ENCODE peak calls at places on chromosomes 12 and 14, in nine cellular contexts. One of them, this sample, is unnamed.
A peak's percentile ranks its signal among the peaks of the same experiment; 100 is the strongest.

GRCh38 chr12:24679135-24679534 is 269.8 kb downstream of the BCAT1 start:
- DNase-seq in right lobe of liver: no peak
- DNase-seq in HFFc6: no peak
- DNase-seq in AG10803: no peak
- DNase-seq in lower leg skin: no peak
- DNase-seq in AG09309: no peak
- DNase-seq in MCF 10A: peak; percentile 38
- DNase-seq in endothelial cell of umbilical vein: no peak
- DNase-seq in kidney: no peak
- DNase-seq in this sample: no peak

GRCh38 chr12:128449146-128449894 is 182.3 kb downstream of the TMEM132C start:
- DNase-seq in right lobe of liver: no peak
- DNase-seq in HFFc6: no peak
- DNase-seq in AG10803: no peak
- DNase-seq in lower leg skin: no peak
- DNase-seq in AG09309: no peak
- DNase-seq in MCF 10A: no peak
- DNase-seq in endothelial cell of umbilical vein: no peak
- DNase-seq in kidney: no peak
- DNase-seq in this sample: no peak

GRCh38 chr14:77183896-77184295 is 2.3 kb downstream of the TMEM63C start:
- DNase-seq in right lobe of liver: no peak
- DNase-seq in HFFc6: no peak
- DNase-seq in AG10803: no peak
- DNase-seq in lower leg skin: no peak
- DNase-seq in AG09309: no peak
- DNase-seq in MCF 10A: no peak
- DNase-seq in endothelial cell of umbilical vein: no peak
- DNase-seq in kidney: no peak
- DNase-seq in this sample: no peak

GRCh38 chr14:75147423-75148071 is 20.7 kb upstream of the NEK9 start:
- DNase-seq in right lobe of liver: no peak
- DNase-seq in HFFc6: peak; percentile 50
- DNase-seq in AG10803: peak; percentile 88
- DNase-seq in lower leg skin: peak; percentile 90
- DNase-seq in AG09309: peak; percentile 61
- DNase-seq in MCF 10A: peak; percentile 38
- DNase-seq in endothelial cell of umbilical vein: peak; percentile 66
- DNase-seq in kidney: peak; percentile 91
- DNase-seq in this sample: peak; percentile 47

GRCh38 chr14:68476965-68477455 is 315.9 kb downstream of the ZFP36L1 start:
- DNase-seq in right lobe of liver: no peak
- DNase-seq in HFFc6: no peak
- DNase-seq in AG10803: no peak
- DNase-seq in lower leg skin: no peak
- DNase-seq in AG09309: no peak
- DNase-seq in MCF 10A: no peak
- DNase-seq in endothelial cell of umbilical vein: no peak
- DNase-seq in kidney: no peak
- DNase-seq in this sample: no peak

GRCh38 chr12:27988594-27989233 is 16.2 kb upstream of the PTHLH start:
- DNase-seq in right lobe of liver: no peak
- DNase-seq in HFFc6: no peak
- DNase-seq in AG10803: no peak
- DNase-seq in lower leg skin: no peak
- DNase-seq in AG09309: no peak
- DNase-seq in MCF 10A: no peak
- DNase-seq in endothelial cell of umbilical vein: no peak
- DNase-seq in kidney: no peak
- DNase-seq in this sample: no peak

GRCh38 chr12:92890601-92891106 is 38.4 kb downstream of the EEA1 start:
- DNase-seq in right lobe of liver: no peak
- DNase-seq in HFFc6: no peak
- DNase-seq in AG10803: no peak
- DNase-seq in lower leg skin: no peak
- DNase-seq in AG09309: no peak
- DNase-seq in MCF 10A: no peak
- DNase-seq in endothelial cell of umbilical vein: no peak
- DNase-seq in kidney: no peak
- DNase-seq in this sample: no peak

GRCh38 chr12:96981053-96981452 is 74.0 kb downstream of the NEDD1 start:
- DNase-seq in right lobe of liver: no peak
- DNase-seq in HFFc6: peak; percentile 90
- DNase-seq in AG10803: peak; percentile 81
- DNase-seq in lower leg skin: no peak
- DNase-seq in AG09309: peak; percentile 73
- DNase-seq in MCF 10A: peak; percentile 57
- DNase-seq in endothelial cell of umbilical vein: peak; percentile 82
- DNase-seq in kidney: no peak
- DNase-seq in this sample: peak; percentile 12

GRCh38 chr12:109166371-109166770 is 50.0 kb downstream of the ACACB start:
- DNase-seq in right lobe of liver: no peak
- DNase-seq in HFFc6: no peak
- DNase-seq in AG10803: no peak
- DNase-seq in lower leg skin: no peak
- DNase-seq in AG09309: no peak
- DNase-seq in MCF 10A: no peak
- DNase-seq in endothelial cell of umbilical vein: no peak
- DNase-seq in kidney: no peak
- DNase-seq in this sample: no peak

GRCh38 chr14:77574446-77575125 is 41.9 kb downstream of the SPTLC2 start:
- DNase-seq in right lobe of liver: no peak
- DNase-seq in HFFc6: peak; percentile 30
- DNase-seq in AG10803: no peak
- DNase-seq in lower leg skin: no peak
- DNase-seq in AG09309: no peak
- DNase-seq in MCF 10A: no peak
- DNase-seq in endothelial cell of umbilical vein: no peak
- DNase-seq in kidney: no peak
- DNase-seq in this sample: peak; percentile 18

GRCh38 chr14:62101189-62101588 is 339.0 kb downstream of the SNAPC1 start:
- DNase-seq in right lobe of liver: no peak
- DNase-seq in HFFc6: no peak
- DNase-seq in AG10803: no peak
- DNase-seq in lower leg skin: no peak
- DNase-seq in AG09309: no peak
- DNase-seq in MCF 10A: no peak
- DNase-seq in endothelial cell of umbilical vein: no peak
- DNase-seq in kidney: no peak
- DNase-seq in this sample: no peak

GRCh38 chr14:69428289-69428998 is 30.0 kb downstream of the SLC39A9 start:
- DNase-seq in right lobe of liver: no peak
- DNase-seq in HFFc6: no peak
- DNase-seq in AG10803: no peak
- DNase-seq in lower leg skin: no peak
- DNase-seq in AG09309: no peak
- DNase-seq in MCF 10A: no peak
- DNase-seq in endothelial cell of umbilical vein: no peak
- DNase-seq in kidney: no peak
- DNase-seq in this sample: no peak

GRCh38 chr12:113191236-113191635 is 5.7 kb downstream of the RITA1 start:
- DNase-seq in right lobe of liver: no peak
- DNase-seq in HFFc6: no peak
- DNase-seq in AG10803: no peak
- DNase-seq in lower leg skin: no peak
- DNase-seq in AG09309: no peak
- DNase-seq in MCF 10A: no peak
- DNase-seq in endothelial cell of umbilical vein: no peak
- DNase-seq in kidney: peak; percentile 66
- DNase-seq in this sample: no peak

GRCh38 chr14:56125772-56126411 is 7.7 kb downstream of the PELI2 start:
- DNase-seq in right lobe of liver: no peak
- DNase-seq in HFFc6: no peak
- DNase-seq in AG10803: no peak
- DNase-seq in lower leg skin: no peak
- DNase-seq in AG09309: no peak
- DNase-seq in MCF 10A: no peak
- DNase-seq in endothelial cell of umbilical vein: no peak
- DNase-seq in kidney: no peak
- DNase-seq in this sample: no peak

GRCh38 chr12:80154261-80154660 is 54.9 kb downstream of the OTOGL start:
- DNase-seq in right lobe of liver: no peak
- DNase-seq in HFFc6: no peak
- DNase-seq in AG10803: peak; percentile 11
- DNase-seq in lower leg skin: no peak
- DNase-seq in AG09309: no peak
- DNase-seq in MCF 10A: no peak
- DNase-seq in endothelial cell of umbilical vein: no peak
- DNase-seq in kidney: no peak
- DNase-seq in this sample: no peak

GRCh38 chr12:121165316-121165715 is 32.6 kb downstream of the P2RX7 start:
- DNase-seq in right lobe of liver: no peak
- DNase-seq in HFFc6: no peak
- DNase-seq in AG10803: no peak
- DNase-seq in lower leg skin: no peak
- DNase-seq in AG09309: no peak
- DNase-seq in MCF 10A: no peak
- DNase-seq in endothelial cell of umbilical vein: no peak
- DNase-seq in kidney: no peak
- DNase-seq in this sample: no peak

GRCh38 chr12:13038491-13039161 is 5.6 kb upstream of the FAM234B start:
- DNase-seq in right lobe of liver: no peak
- DNase-seq in HFFc6: peak; percentile 78
- DNase-seq in AG10803: peak; percentile 88
- DNase-seq in lower leg skin: no peak
- DNase-seq in AG09309: peak; percentile 77
- DNase-seq in MCF 10A: peak; percentile 7
- DNase-seq in endothelial cell of umbilical vein: no peak
- DNase-seq in kidney: no peak
- DNase-seq in this sample: peak; percentile 23

DNA sequence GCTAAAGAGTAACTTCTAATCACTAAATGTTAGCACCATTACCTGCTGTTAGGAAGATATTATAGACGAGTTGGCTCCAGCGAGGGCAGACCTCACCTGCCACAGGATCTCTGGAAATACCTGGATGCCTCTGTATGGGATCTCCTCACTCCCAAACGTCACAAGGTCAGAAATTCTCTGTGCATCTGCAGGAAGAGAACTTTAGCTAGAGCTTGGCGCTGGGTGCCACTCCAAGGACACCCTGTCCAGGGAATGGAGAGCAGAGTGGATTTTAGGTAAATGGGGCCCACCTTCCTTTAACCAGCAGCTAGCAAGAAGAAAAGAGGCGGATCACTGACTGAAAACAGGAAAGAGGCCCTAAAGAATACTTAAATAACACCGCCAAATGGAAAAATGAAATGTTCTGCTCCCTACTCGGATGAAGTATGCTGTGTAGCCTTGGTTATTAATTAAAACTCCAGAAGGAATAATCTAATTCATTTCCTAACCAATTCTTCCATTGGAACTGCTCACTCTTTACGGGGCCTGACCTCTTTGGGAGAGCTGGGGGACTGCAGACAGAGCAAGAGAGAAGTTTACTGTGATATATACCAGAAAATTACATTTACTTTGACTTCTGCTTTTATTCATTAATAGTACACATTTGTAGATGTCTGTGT is 4.2 kb upstream of the FOXG1 start:
- DNase-seq in right lobe of liver: no peak
- DNase-seq in HFFc6: no peak
- DNase-seq in AG10803: no peak
- DNase-seq in lower leg skin: no peak
- DNase-seq in AG09309: no peak
- DNase-seq in MCF 10A: no peak
- DNase-seq in endothelial cell of umbilical vein: no peak
- DNase-seq in kidney: no peak
- DNase-seq in this sample: no peak
- TF ChIP-seq CTCF in right lobe of liver: no peak
- TF ChIP-seq CTCF in HFFc6: no peak
- TF ChIP-seq CTCF in AG10803: no peak
- TF ChIP-seq CTCF in lower leg skin: no peak
- TF ChIP-seq CTCF in AG09309: no peak
- TF ChIP-seq CTCF in MCF 10A: no peak
- TF ChIP-seq CTCF in endothelial cell of umbilical vein: no peak
- TF ChIP-seq CTCF in kidney: no peak
- TF ChIP-seq CTCF in this sample: no peak

DNA sequence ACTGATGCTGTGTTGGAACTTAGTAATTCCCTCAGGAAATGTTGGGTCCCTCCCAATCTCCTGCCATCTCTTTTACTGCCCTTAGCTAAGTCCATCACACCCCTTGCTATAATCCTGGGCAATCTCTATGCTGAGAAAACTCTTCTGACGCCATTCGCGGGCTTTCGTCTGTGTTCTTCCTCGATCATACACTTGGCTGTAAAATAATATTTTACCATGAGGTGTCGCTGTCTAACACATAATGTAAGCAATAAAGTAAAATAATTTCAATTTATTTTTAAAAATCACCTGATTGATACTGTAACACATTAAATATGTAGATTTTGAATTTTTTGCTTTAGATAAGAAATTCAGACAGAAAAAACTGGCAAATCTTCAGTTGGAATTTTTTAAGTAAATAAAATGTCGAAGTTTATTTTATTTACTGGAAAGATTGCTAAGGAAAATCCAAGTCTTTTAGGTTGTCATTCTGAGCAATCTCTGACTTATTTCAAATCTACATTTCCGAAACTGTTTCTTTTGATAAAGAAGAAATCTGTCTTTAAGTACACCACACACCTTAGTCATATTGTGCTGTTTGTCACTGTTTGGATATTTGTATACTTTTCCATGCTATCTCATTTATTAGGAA is 304.0 kb upstream of the SSTR1 start:
- DNase-seq in right lobe of liver: no peak
- DNase-seq in HFFc6: peak; percentile 54
- DNase-seq in AG10803: peak; percentile 63
- DNase-seq in lower leg skin: no peak
- DNase-seq in AG09309: peak; percentile 16
- DNase-seq in MCF 10A: peak; percentile 55
- DNase-seq in endothelial cell of umbilical vein: peak; percentile 64
- DNase-seq in kidney: no peak
- DNase-seq in this sample: no peak
- TF ChIP-seq CTCF in right lobe of liver: peak; percentile 55
- TF ChIP-seq CTCF in HFFc6: peak; percentile 92
- TF ChIP-seq CTCF in AG10803: peak; percentile 69
- TF ChIP-seq CTCF in lower leg skin: no peak
- TF ChIP-seq CTCF in AG09309: peak; percentile 46
- TF ChIP-seq CTCF in MCF 10A: peak; percentile 70
- TF ChIP-seq CTCF in endothelial cell of umbilical vein: peak; percentile 45
- TF ChIP-seq CTCF in kidney: peak; percentile 54
- TF ChIP-seq CTCF in this sample: peak; percentile 45

DNA sequence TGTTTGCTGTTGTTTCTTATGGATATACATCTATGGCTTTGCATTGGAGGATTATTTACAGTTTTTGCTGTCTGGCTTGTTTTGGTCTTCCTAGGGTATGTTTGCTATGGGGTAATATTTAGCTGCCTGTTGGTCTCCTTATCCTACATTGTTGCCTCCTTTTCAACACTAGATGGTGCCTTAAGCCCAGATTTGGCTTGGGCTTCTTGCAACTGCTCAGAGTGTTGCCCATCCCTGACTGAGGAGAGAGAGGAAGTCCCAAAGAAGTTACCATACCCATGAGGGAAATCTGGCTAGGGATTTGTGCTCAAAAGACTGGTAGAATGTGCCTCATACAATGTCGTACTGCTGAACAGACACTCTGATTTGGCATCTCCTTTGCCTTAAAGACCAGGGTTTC is 94.6 kb upstream of the MUCL1 start:
- DNase-seq in right lobe of liver: no peak
- DNase-seq in HFFc6: peak; percentile 41
- DNase-seq in AG10803: peak; percentile 11
- DNase-seq in lower leg skin: no peak
- DNase-seq in AG09309: no peak
- DNase-seq in MCF 10A: peak; percentile 69
- DNase-seq in endothelial cell of umbilical vein: no peak
- DNase-seq in kidney: no peak
- DNase-seq in this sample: no peak
- TF ChIP-seq CTCF in right lobe of liver: peak; percentile 33
- TF ChIP-seq CTCF in HFFc6: peak; percentile 70
- TF ChIP-seq CTCF in AG10803: peak; percentile 35
- TF ChIP-seq CTCF in lower leg skin: no peak
- TF ChIP-seq CTCF in AG09309: peak; percentile 49
- TF ChIP-seq CTCF in MCF 10A: peak; percentile 60
- TF ChIP-seq CTCF in endothelial cell of umbilical vein: no peak
- TF ChIP-seq CTCF in kidney: peak; percentile 28
- TF ChIP-seq CTCF in this sample: no peak

GRCh38 chr12:51533799-51534198 is 57.2 kb upstream of the SCN8A start:
- DNase-seq in right lobe of liver: no peak
- DNase-seq in HFFc6: no peak
- DNase-seq in AG10803: peak; percentile 32
- DNase-seq in lower leg skin: no peak
- DNase-seq in AG09309: no peak
- DNase-seq in MCF 10A: no peak
- DNase-seq in endothelial cell of umbilical vein: peak; percentile 32
- DNase-seq in kidney: no peak
- DNase-seq in this sample: no peak
- TF ChIP-seq CTCF in right lobe of liver: peak; percentile 12
- TF ChIP-seq CTCF in HFFc6: peak; percentile 51
- TF ChIP-seq CTCF in AG10803: peak; percentile 43
- TF ChIP-seq CTCF in lower leg skin: no peak
- TF ChIP-seq CTCF in AG09309: peak; percentile 26
- TF ChIP-seq CTCF in MCF 10A: no peak
- TF ChIP-seq CTCF in endothelial cell of umbilical vein: no peak
- TF ChIP-seq CTCF in kidney: no peak
- TF ChIP-seq CTCF in this sample: peak; percentile 36

This sample was measured in AG09319.